ENCODE peak calls at places on chromosomes 3 and 15, in nine cellular contexts. Q is CD8-positive, alpha-beta T cell; U is upper lobe of right lung; C is right atrium auricular region; T is cardiac muscle cell; Z is kidney; N is astrocyte of the spinal cord; R is WERI-Rb-1; O is epithelial cell of esophagus. W is an unnamed sample.
A peak's percentile ranks its signal among the peaks of the same experiment; 100 is the strongest.

GRCh38 chr3:168342946-168343856 is 247.5 kb upstream of the GOLIM4 start:
- DNase-seq in N (no peak), C (no peak), U (no peak), O (no peak), Z (no peak), T (no peak), Q (no peak), R (no peak), W (no peak)

GRCh38 chr3:194269610-194270145 is 81.5 kb downstream of the CPN2 start:
- DNase-seq in R (no peak), Q (no peak), C (peak; percentile 93), O (no peak), U (peak; percentile 89), N (peak; percentile 68), Z (peak; percentile 96), T (peak; percentile 95), W (peak; percentile 82)

GRCh38 chr3:42654331-42655201 is 1.1 kb downstream of the ZBTB47 start:
- DNase-seq in U (peak; percentile 82), R (peak; percentile 52), T (peak; percentile 63), Z (peak; percentile 85), O (peak; percentile 24), N (peak; percentile 59), C (no peak), Q (no peak), W (no peak)

GRCh38 chr3:76582632-76583378 is 457.1 kb upstream of the ROBO2 start:
- DNase-seq in N (no peak), Q (no peak), U (no peak), O (no peak), Z (no peak), R (no peak), C (no peak), T (no peak), W (no peak)

GRCh38 chr15:73902121-73903020 is 23.9 kb upstream of the LOXL1 start:
- DNase-seq in T (no peak), C (no peak), Z (peak; percentile 24), Q (no peak), R (no peak), N (no peak), O (no peak), U (peak; percentile 57), W (peak; percentile 19)

GRCh38 chr3:171838218-171838720 is 4.9 kb upstream of the TMEM212 start:
- DNase-seq in T (peak; percentile 94), Z (peak; percentile 80), Q (no peak), N (peak; percentile 86), U (no peak), R (no peak), O (no peak), C (peak; percentile 75), W (no peak)

GRCh38 chr3:30667250-30667585 is 60.8 kb downstream of the TGFBR2 start:
- DNase-seq in R (no peak), Q (no peak), Z (no peak), N (no peak), O (no peak), U (no peak), T (peak; percentile 32), C (no peak), W (no peak)

GRCh38 chr3:159672728-159673471 is 315.7 kb upstream of the IL12A start:
- DNase-seq in N (peak; percentile 10), O (peak; percentile 10), Z (no peak), R (no peak), Q (no peak), C (no peak), T (no peak), U (no peak), W (no peak)

GRCh38 chr3:136505676-136506075 is 246.5 kb downstream of the STAG1 start:
- DNase-seq in C (no peak), R (no peak), Z (no peak), T (no peak), U (no peak), Q (no peak), N (no peak), O (no peak), W (no peak)

GRCh38 chr3:106765342-106765741 is 611.9 kb upstream of the CCDC54 start:
- DNase-seq in Q (no peak), C (no peak), T (peak; percentile 93), Z (no peak), U (no peak), R (no peak), N (peak; percentile 90), O (peak; percentile 97), W (no peak)

GRCh38 chr3:72050048-72050632 is 265.2 kb upstream of the PROK2 start:
- DNase-seq in R (no peak), Q (no peak), T (no peak), O (no peak), U (no peak), C (no peak), N (no peak), Z (no peak), W (no peak)

GRCh38 chr3:151468284-151468917 is 7.5 kb upstream of the IGSF10 start:
- DNase-seq in T (peak; percentile 80), N (peak; percentile 68), Q (peak; percentile 44), R (peak; percentile 45), O (peak; percentile 73), Z (no peak), C (no peak), U (no peak), W (no peak)

GRCh38 chr3:188400494-188401243 is 246.7 kb downstream of the LPP start:
- DNase-seq in C (no peak), O (no peak), U (no peak), Q (no peak), T (no peak), Z (no peak), N (no peak), R (no peak), W (no peak)

GRCh38 chr3:58260261-58260731 is 22.7 kb downstream of the ABHD6 start:
- DNase-seq in C (no peak), O (peak; percentile 29), Z (no peak), U (no peak), Q (no peak), N (peak; percentile 84), T (peak; percentile 41), R (no peak), W (no peak)

DNA sequence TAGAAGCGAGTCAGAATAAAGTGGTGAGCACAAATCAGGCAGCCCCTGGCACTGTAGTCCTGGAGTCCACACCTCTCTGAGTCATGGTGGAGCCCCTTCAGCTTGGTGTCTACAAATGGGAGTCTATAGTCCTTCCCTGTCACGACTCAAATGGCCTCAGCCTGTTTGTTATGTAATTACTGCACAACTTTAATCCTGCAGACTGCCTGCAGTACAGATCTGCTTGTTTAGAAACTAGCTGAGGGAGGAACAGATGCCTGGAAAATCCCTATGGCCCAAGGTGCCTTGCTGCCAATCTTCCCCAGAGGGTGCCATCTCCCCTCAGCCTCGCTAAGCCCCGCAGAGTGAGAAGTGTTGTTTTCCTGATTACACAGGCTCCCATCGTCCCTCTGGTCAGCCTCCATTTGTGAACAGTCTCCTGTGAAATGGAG is 3.9 kb upstream of the CXCR6 start:
- DNase-seq in T (no peak), R (peak; percentile 79), Q (no peak), Z (no peak), O (peak; percentile 22), C (no peak), N (no peak), U (no peak), W (no peak)
- TF ChIP-seq CTCF in T (no peak), R (peak; percentile 50), Q (no peak), Z (no peak), O (no peak), C (no peak), N (no peak), U (no peak), W (no peak)

GRCh38 chr3:114154321-114154821 is 24.5 kb downstream of the DRD3 start:
- DNase-seq in C (no peak), N (no peak), T (no peak), R (no peak), O (peak; percentile 17), U (no peak), Q (no peak), Z (no peak), W (no peak)

GRCh38 chr3:114157321-114157720 is 21.5 kb downstream of the DRD3 start:
- DNase-seq in C (no peak), Z (no peak), T (no peak), Q (no peak), U (no peak), R (no peak), O (no peak), N (no peak), W (no peak)

GRCh38 chr3:114151091-114151490 is 27.8 kb downstream of the DRD3 start:
- DNase-seq in Q (no peak), N (no peak), T (no peak), U (no peak), R (no peak), Z (no peak), C (no peak), O (no peak), W (no peak)

GRCh38 chr3:114155370-114155821 is 23.5 kb downstream of the DRD3 start:
- DNase-seq in T (peak; percentile 54), C (no peak), Q (peak; percentile 27), R (peak; percentile 62), U (no peak), Z (no peak), O (peak; percentile 32), N (peak; percentile 6), W (no peak)

GRCh38 chr3:114152519-114153151 is 26.2 kb downstream of the DRD3 start:
- DNase-seq in O (peak; percentile 71), U (peak; percentile 86), R (peak; percentile 83), Q (peak; percentile 88), N (peak; percentile 95), T (peak; percentile 90), C (peak; percentile 74), Z (peak; percentile 94), W (peak; percentile 78)
- H3K4me3 ChIP-seq in O (peak overlapping the region; percentile 37), U (peak overlapping the region; percentile 59), R (peak overlapping the region; percentile 53), Q (peak overlapping the region; percentile 50), N (peak overlapping the region; percentile 32), T (peak overlapping the region; percentile 30), C (peak overlapping the region; percentile 38), Z (peak overlapping the region; percentile 58), W (peak overlapping the region; percentile 60)

DNA sequence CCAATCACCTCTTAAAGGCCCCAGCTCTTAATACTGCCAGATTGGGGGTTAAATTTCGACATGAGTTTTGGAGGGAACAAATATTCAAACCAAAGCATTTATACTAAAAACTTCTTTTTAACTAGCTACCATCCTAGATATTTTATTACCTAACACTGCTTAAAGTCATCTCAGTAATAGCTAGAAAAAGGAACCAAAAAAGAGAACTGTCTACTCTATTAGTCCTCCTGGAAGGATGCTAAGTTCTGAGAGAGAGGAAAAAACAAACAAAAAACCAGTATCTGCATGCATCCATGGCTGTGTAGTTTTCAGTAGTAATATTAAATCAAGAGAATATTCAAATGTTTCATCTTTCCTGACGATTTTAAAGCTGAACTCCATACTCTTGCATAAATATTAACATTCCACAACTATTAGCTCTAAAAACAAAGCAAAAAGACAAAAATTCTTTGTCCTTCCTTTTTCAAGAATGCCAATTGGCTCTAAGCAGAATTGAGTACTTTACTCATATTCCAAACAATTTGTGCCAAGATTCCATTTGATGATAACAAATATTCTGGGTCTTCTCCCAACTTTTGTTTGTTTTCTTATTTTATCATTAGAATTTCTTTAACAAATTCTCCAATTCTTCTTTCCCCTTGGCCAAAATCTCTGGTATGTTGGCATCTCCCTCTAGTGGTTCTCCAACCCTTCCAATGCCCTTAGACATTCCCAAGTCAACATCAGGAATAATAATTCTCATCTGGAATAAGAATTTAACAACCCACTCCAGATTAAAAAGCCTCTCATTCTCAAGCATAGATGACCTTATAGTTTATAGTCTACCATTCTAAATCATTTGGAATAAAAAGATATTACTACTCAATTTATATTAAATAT is 5.5 kb downstream of the CPOX start:
- DNase-seq in R (no peak), Q (no peak), U (no peak), C (no peak), N (no peak), T (no peak), O (no peak), Z (no peak), W (no peak)
- TF ChIP-seq CTCF in R (no peak), Q (no peak), U (no peak), C (no peak), N (peak; percentile 28), T (peak; percentile 39), O (peak; percentile 56), Z (no peak), W (no peak)

GRCh38 chr15:84764989-84765388 is 16.6 kb downstream of the ZNF592 start:
- DNase-seq in U (no peak), N (no peak), C (no peak), Q (no peak), O (no peak), T (no peak), Z (no peak), R (no peak), W (no peak)
- H3K4me3 ChIP-seq in U (no peak overlapping the region), N (no peak overlapping the region), C (no peak overlapping the region), Q (no peak overlapping the region), O (no peak overlapping the region), T (no peak overlapping the region), Z (no peak overlapping the region), R (no peak overlapping the region), W (no peak overlapping the region)